ENCODE peak calls at places on chromosomes 7 and 10, in five cellular contexts. D is lower lobe of right lung; Q is PC-3; W is SJSA1; X is CD8-positive, alpha-beta T cell. R is an unnamed sample.

GRCh38 chr7:132575987-132576722 is at the start of gene PLXNA4:
- DNase-seq in Q (peak; percentile 28), W (no peak), X (no peak), D (no peak), R (no peak)

GRCh38 chr10:60963441-60964256 is 19.7 kb upstream of the RHOBTB1 start:
- DNase-seq in X (no peak), W (no peak), D (no peak), Q (peak; percentile 84), R (no peak)

GRCh38 chr7:95365151-95365550 is 31.0 kb downstream of the PON3 start:
- DNase-seq in Q (peak; percentile 81), D (no peak), W (no peak), X (no peak), R (no peak)

GRCh38 chr7:76512941-76513816 is 2.8 kb downstream of the UPK3B start:
- DNase-seq in Q (peak; percentile 10), W (peak; percentile 52), X (no peak), D (no peak), R (no peak)

GRCh38 chr10:84517455-84518046 is 189.2 kb downstream of the CCSER2 start:
- DNase-seq in D (no peak), W (no peak), X (no peak), Q (no peak), R (no peak)

GRCh38 chr10:124010563-124011131 is 82.8 kb downstream of the CHST15 start:
- DNase-seq in W (no peak), X (no peak), D (peak; percentile 45), Q (no peak), R (no peak)

GRCh38 chr10:79102056-79102874 is 33.5 kb downstream of the ZMIZ1 start:
- DNase-seq in D (no peak), W (peak; percentile 77), X (no peak), Q (peak; percentile 49), R (peak; percentile 42)

GRCh38 chr10:79392506-79393176 is 45.4 kb downstream of the PPIF start:
- DNase-seq in Q (no peak), W (no peak), D (peak; percentile 30), X (no peak), R (no peak)

GRCh38 chr10:64115913-64116643 is 594.9 kb downstream of the REEP3 start:
- DNase-seq in Q (peak; percentile 54), X (no peak), D (no peak), W (no peak), R (no peak)

GRCh38 chr10:70660722-70661121 is 11.6 kb upstream of the ADAMTS14 start:
- DNase-seq in Q (no peak), D (no peak), X (no peak), W (peak; percentile 15), R (peak; percentile 30)
- H3K27ac ChIP-seq in Q (no peak overlapping the region), D (no peak overlapping the region), X (no peak overlapping the region), W (no peak overlapping the region), R (peak overlapping the region; percentile 80)

DNA sequence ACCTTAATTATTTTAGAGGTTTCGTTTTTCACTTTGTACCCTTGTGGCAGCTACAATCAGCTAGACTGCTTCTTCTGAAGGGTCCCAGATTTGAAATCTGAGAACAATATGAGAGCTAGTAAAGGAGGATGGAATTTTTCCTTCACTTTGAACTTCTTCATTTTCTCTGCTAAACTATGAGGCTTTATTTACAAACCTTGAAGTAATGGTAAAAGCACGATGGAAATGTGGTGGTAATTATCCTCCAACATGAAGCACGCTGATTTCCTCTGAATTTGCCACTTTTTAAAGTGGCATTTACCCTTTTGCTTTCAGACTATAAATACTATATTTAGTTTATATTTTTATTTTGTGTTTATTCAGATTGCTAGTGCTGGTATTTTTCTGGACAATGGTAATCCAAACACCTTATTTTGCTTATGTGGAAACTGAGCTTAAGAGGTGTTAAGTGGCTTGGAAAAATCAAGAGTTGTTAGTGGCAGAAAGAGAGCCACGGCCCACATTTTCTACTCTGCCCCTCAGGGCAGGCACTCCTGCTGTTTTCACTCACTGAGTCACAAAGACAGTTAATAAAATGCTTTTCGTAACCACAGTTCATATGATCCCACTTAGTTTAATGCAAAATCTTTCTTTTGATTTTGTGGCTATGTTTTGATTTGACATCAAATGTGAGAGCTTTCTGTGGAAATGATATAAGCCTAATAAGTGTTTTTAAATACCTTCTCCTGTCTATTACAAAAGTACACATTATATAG is 2.7 kb downstream of the SSMEM1 start:
- DNase-seq in X (no peak), W (no peak), Q (peak; percentile 40), D (no peak), R (no peak)
- H3K27ac ChIP-seq in X (no peak overlapping the region), W (peak overlapping the region; percentile 31), Q (no peak overlapping the region), D (no peak overlapping the region), R (no peak overlapping the region)

DNA sequence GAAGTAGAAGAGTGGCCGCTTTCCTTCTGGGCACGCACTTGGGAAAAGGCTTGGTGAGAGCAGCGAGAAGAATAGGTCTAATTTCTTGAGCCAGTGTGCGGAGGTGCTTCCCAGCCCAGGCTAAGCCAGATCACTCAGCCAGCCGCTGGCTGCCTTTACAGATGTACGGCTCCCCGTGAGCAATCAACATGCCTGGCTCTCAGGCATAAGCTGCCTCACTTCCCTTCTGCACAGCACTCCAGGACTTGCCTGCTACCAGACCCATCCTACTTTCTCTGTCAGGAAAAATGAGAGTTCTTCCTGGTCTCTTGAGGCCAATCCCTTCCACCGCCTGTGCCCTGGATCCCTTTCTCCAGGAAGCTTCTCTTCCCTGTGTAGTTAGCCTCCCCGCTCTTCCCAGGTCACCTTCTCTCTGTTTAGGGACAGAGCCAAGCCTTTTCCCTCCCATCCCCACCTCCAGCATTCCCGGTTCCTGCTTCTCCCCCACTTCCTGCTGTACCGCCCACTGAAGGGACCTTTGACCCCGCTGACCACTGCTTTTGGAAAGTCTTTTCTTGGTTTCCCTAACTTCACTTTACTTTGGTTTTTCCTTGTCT is 1.1 kb upstream of the ACTR3C start:
- DNase-seq in X (no peak), W (no peak), Q (no peak), D (no peak), R (no peak)
- H3K27ac ChIP-seq in X (no peak overlapping the region), W (no peak overlapping the region), Q (no peak overlapping the region), D (peak overlapping the region; percentile 92), R (no peak overlapping the region)

DNA sequence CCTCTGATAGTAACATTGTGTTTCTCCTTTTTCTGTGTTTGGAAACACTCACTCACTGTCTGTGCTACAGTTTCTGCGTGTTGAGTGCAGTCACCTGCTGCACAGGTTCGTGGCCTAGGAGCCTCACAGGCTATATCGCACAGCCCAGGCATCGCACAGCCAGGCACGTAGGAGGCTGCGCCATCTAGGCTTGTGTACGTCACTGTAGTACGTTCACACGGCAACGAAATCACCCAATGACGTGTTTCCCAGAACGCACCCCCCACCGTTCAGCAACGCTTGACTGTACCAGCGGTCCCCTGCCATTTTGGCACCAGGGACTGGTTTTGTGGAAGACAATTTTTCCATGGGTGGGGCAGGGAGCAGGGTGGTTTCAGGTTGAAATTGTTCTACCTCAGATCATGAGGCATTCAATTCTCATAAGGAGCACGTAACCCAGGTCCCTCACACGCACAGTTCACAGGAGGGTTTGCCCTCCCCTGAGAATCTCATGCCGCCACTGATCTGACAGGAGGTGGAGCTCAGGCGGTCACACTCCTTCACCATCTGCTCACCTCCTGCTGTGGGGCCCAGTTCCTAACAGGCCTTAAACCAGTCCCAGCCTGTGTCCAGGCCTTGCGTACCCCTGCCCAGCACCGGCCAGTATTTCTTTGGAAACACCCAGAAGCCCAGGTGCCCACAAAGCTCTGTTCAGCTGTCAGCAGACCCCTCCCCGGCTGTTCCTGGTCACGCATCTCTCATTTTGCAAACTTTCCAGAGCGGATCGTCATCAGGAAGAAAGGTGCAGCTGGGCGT is 23.2 kb upstream of the PRKAR1B start:
- DNase-seq in Q (no peak), W (no peak), X (no peak), D (peak; percentile 32), R (no peak)
- H3K27ac ChIP-seq in Q (no peak overlapping the region), W (no peak overlapping the region), X (no peak overlapping the region), D (no peak overlapping the region), R (no peak overlapping the region)

GRCh38 chr7:97219237-97219636 is 101.7 kb downstream of the SDHAF3 start:
- DNase-seq in Q (no peak), W (no peak), X (no peak), D (no peak), R (no peak)
- H3K27ac ChIP-seq in Q (no peak overlapping the region), W (no peak overlapping the region), X (no peak overlapping the region), D (no peak overlapping the region), R (no peak overlapping the region)

GRCh38 chr10:77586719-77587423 is 50.7 kb downstream of the KCNMA1 start:
- DNase-seq in W (no peak), D (peak; percentile 70), X (no peak), Q (peak; percentile 94), R (no peak)
- H3K27ac ChIP-seq in W (no peak overlapping the region), D (peak overlapping the region; percentile 34), X (no peak overlapping the region), Q (peak overlapping the region; percentile 55), R (no peak overlapping the region)

GRCh38 chr10:69579661-69580060 is 6.4 kb upstream of the NEUROG3 start:
- DNase-seq in Q (no peak), X (no peak), D (no peak), W (no peak), R (no peak)

GRCh38 chr10:69588358-69588757 is 15.1 kb upstream of the NEUROG3 start:
- DNase-seq in D (no peak), W (no peak), X (no peak), Q (no peak), R (no peak)

GRCh38 chr10:69580435-69580834 is 7.2 kb upstream of the NEUROG3 start:
- DNase-seq in W (no peak), X (no peak), D (no peak), Q (no peak), R (no peak)

GRCh38 chr10:69578508-69578991 is 5.3 kb upstream of the NEUROG3 start:
- DNase-seq in Q (no peak), X (no peak), D (no peak), W (no peak), R (no peak)

DNA sequence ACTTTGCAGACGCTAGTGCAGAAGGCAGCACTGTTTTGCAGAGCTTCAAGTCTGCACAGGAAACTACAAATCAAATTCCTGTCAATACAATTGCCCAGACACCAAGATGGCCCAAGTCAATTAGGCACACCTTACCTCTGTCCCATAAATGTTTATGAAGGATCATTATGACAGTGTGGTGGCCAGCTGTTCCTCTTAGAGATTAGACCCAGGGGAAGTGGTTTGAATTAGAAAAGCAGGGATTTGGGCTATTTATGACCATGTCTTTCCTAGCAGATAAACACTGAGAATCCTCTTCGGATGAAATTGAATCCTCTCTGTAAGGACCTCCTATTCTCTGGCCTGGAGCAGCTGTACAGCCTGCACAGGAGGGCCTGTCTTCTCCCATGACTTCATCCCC is 9.9 kb upstream of the NEUROG3 start:
- DNase-seq in X (no peak), W (no peak), Q (no peak), D (no peak), R (no peak)
- H3K27ac ChIP-seq in X (no peak overlapping the region), W (no peak overlapping the region), Q (no peak overlapping the region), D (no peak overlapping the region), R (no peak overlapping the region)

GRCh38 chr10:30987463-30987862 is 44.2 kb downstream of the ZNF438 start:
- DNase-seq in Q (no peak), D (no peak), W (no peak), X (no peak), R (no peak)

GRCh38 chr10:30986027-30986672 is 45.5 kb downstream of the ZNF438 start:
- DNase-seq in D (no peak), Q (peak; percentile 62), W (no peak), X (no peak), R (no peak)

GRCh38 chr10:30988831-30989458 is 42.7 kb downstream of the ZNF438 start:
- DNase-seq in W (no peak), Q (no peak), X (no peak), D (no peak), R (no peak)

GRCh38 chr10:30984563-30985328 is 46.9 kb downstream of the ZNF438 start:
- DNase-seq in D (no peak), Q (peak; percentile 59), X (no peak), W (peak; percentile 51), R (no peak)

GRCh38 chr10:30985552-30985951 is 46.1 kb downstream of the ZNF438 start:
- DNase-seq in W (no peak), D (no peak), Q (peak; percentile 73), X (no peak), R (no peak)
- H3K27ac ChIP-seq in W (peak overlapping the region; percentile 98), D (no peak overlapping the region), Q (peak overlapping the region; percentile 82), X (no peak overlapping the region), R (no peak overlapping the region)